ENCODE peak calls at places on chromosomes 4 and X, in eight cellular contexts. P is EL; B is kidney tubule cell; C is upper lobe of right lung; W is substantia nigra; F is activated CD8-positive, alpha-beta memory T cell treated with anti-CD3 and anti-CD28 coated beads, Interleukin-2, amount 50 U/mL, for 48 hours; L is ascending aorta; J is COR-L47. I is an unnamed sample.

GRCh38 chr4:182881928-182882327 is 35.3 kb downstream of the DCTD start:
- DNase-seq in F (no peak), C (no peak), L (peak), J (peak), B (no peak), P (no peak), W (no peak), I (no peak)

GRCh38 chrX:16869393-16870094 is 618 bp downstream of the RBBP7 start:
- DNase-seq in J (peak), B (peak), P (peak), F (peak), C (peak), L (no peak), W (no peak), I (no peak)

GRCh38 chrX:46686003-46686645 is 72.8 kb downstream of the SLC9A7 start:
- DNase-seq in P (peak), B (peak), L (peak), C (no peak), J (peak), F (no peak), W (no peak), I (peak)

GRCh38 chrX:77342028-77342427 is 105.2 kb upstream of the FGF16 start:
- DNase-seq in W (no peak), C (no peak), F (no peak), L (no peak), P (no peak), B (no peak), J (no peak), I (no peak)

GRCh38 chrX:12741416-12741815 is 49.8 kb upstream of the PRPS2 start:
- DNase-seq in B (peak), C (no peak), F (no peak), J (no peak), P (no peak), L (no peak), W (no peak), I (no peak)

GRCh38 chrX:41621236-41621651 is 67.5 kb upstream of the GPR34 start:
- DNase-seq in B (peak), L (no peak), J (no peak), F (no peak), P (peak), W (no peak), C (no peak), I (peak)

GRCh38 chrX:43096830-43097229 is 318.9 kb upstream of the PPP1R2C start:
- DNase-seq in B (no peak), W (no peak), P (no peak), J (no peak), C (no peak), L (no peak), F (no peak), I (no peak)

GRCh38 chr4:184145596-184145995 is 72.1 kb downstream of the ENPP6 start:
- DNase-seq in J (no peak), P (no peak), W (no peak), F (no peak), L (no peak), C (no peak), B (no peak), I (no peak)

GRCh38 chr4:86498560-86499166 is 95.5 kb upstream of the PTPN13 start:
- DNase-seq in J (peak), L (no peak), B (peak), W (no peak), C (no peak), F (no peak), P (peak), I (peak)

GRCh38 chr4:141046255-141046654 is 87.0 kb downstream of the RNF150 start:
- DNase-seq in B (peak), L (no peak), P (peak), F (no peak), W (no peak), J (no peak), C (no peak), I (peak)

GRCh38 chr4:10715696-10716095 is 31.1 kb upstream of the CLNK start:
- DNase-seq in J (no peak), W (no peak), F (no peak), P (no peak), C (no peak), L (no peak), B (no peak), I (no peak)

GRCh38 chr4:55633903-55634302 is 2.2 kb downstream of the NMU start:
- DNase-seq in P (no peak), C (no peak), J (no peak), L (no peak), B (no peak), W (no peak), F (no peak), I (no peak)

GRCh38 chr4:158033416-158033863 is 139.4 kb downstream of the GASK1B start:
- DNase-seq in C (no peak), L (no peak), F (no peak), W (no peak), B (peak), P (no peak), J (no peak), I (peak)

GRCh38 chrX:47662144-47662657 is 3.2 kb upstream of the UXT start:
- DNase-seq in L (no peak), B (peak), P (peak), F (no peak), C (no peak), W (no peak), J (no peak), I (peak)

GRCh38 chrX:22389544-22390243 is 117.0 kb downstream of the CBLL2 start:
- DNase-seq in L (no peak), C (no peak), P (peak), F (no peak), W (no peak), B (peak), J (peak), I (peak)

GRCh38 chr4:149709640-149710039 is 106.0 kb downstream of the IQCM start:
- DNase-seq in W (no peak), C (no peak), F (no peak), L (no peak), P (peak), B (peak), J (no peak), I (peak)

GRCh38 chr4:184648220-184649025 is 824 bp downstream of the CASP3 start:
- DNase-seq in F (peak), B (peak), J (peak), W (peak), P (peak), C (peak), L (peak), I (no peak)

GRCh38 chr4:183256756-183257385 is 63.2 kb downstream of the CLDN22 start:
- DNase-seq in C (peak), F (peak), P (peak), L (no peak), W (peak), J (peak), B (peak), I (no peak)

GRCh38 chr4:16897351-16897750 is 1.1 kb downstream of the LDB2 start:
- DNase-seq in J (no peak), L (no peak), F (no peak), C (no peak), W (no peak), B (no peak), P (peak), I (no peak)

GRCh38 chr4:61254406-61254805 is 54.3 kb downstream of the ADGRL3 start:
- DNase-seq in J (peak), C (no peak), P (no peak), B (peak), F (no peak), W (no peak), L (no peak), I (no peak)